ENCODE peak calls at places on chromosome 1, in ten cellular contexts. U, G, K, Q, I, R, M, D, O and C are unnamed samples.

GRCh38 chr1:6987940-6988339 is 202.7 kb downstream of the CAMTA1 start:
- DNase-seq in I (no peak), K (no peak), Q (no peak), G (no peak), M (no peak), D (no peak), R (no peak), O (no peak), U (no peak), C (no peak)

GRCh38 chr1:161978011-161978790 is 45.5 kb downstream of the OLFML2B start:
- DNase-seq in M (no peak), K (no peak), R (no peak), D (no peak), O (no peak), I (no peak), G (no peak), U (no peak), Q (no peak), C (no peak)

GRCh38 chr1:9672444-9672843 is 20.9 kb downstream of the PIK3CD start:
- DNase-seq in I (no peak), D (no peak), U (no peak), O (no peak), M (no peak), R (no peak), Q (no peak), K (no peak), G (no peak), C (no peak)

GRCh38 chr1:35264861-35265260 is 3.6 kb upstream of the ZMYM4 start:
- DNase-seq in D (no peak), O (no peak), R (no peak), Q (peak), I (no peak), K (no peak), M (peak), G (no peak), U (no peak), C (no peak)

GRCh38 chr1:111576547-111576946 is 43.0 kb upstream of the RAP1A start:
- DNase-seq in D (no peak), U (no peak), K (no peak), G (no peak), Q (no peak), I (no peak), O (no peak), R (no peak), M (no peak), C (no peak)

GRCh38 chr1:107139833-107140702 is 771 bp upstream of the NTNG1 start:
- DNase-seq in R (peak), I (peak), M (peak), D (no peak), G (no peak), K (peak), U (peak), Q (peak), O (peak), C (no peak)

GRCh38 chr1:183460596-183460995 is 11.7 kb upstream of the SMG7 start:
- DNase-seq in U (no peak), G (no peak), D (no peak), R (no peak), O (no peak), K (no peak), I (no peak), M (no peak), Q (no peak), C (no peak)

GRCh38 chr1:158020877-158021630 is 27.6 kb downstream of the KIRREL1 start:
- DNase-seq in I (no peak), U (no peak), O (no peak), M (no peak), G (no peak), K (no peak), R (no peak), Q (peak), D (no peak), C (no peak)